ENCODE peak calls at places on chromosome 1, in four cellular contexts. B is caudate nucleus, C is pancreas, W is PC-9. E is an unnamed sample.

GRCh38 chr1:77900687-77901293 is 12.4 kb downstream of the NEXN start:
- DNase-seq in W (peak; percentile 19), C (peak; percentile 24), B (no peak), E (peak; percentile 6)

GRCh38 chr1:174072546-174072945 is 50.4 kb upstream of the RC3H1 start:
- DNase-seq in W (no peak), B (no peak), C (no peak), E (no peak)

GRCh38 chr1:46021046-46021822 is 111.2 kb downstream of the PIK3R3 start:
- DNase-seq in B (no peak), C (no peak), W (no peak), E (no peak)

GRCh38 chr1:234921266-234922062 is 207.2 kb downstream of the TOMM20 start:
- DNase-seq in B (no peak), C (peak; percentile 72), W (no peak), E (no peak)

GRCh38 chr1:22038036-22038435 is 14.5 kb upstream of the CDC42 start:
- DNase-seq in W (no peak), B (peak; percentile 23), C (no peak), E (no peak)

GRCh38 chr1:23149110-23149509 is 19.5 kb downstream of the LUZP1 start:
- DNase-seq in C (no peak), B (no peak), W (no peak), E (no peak)

GRCh38 chr1:8122477-8123407 is 96.6 kb upstream of the ERRFI1 start:
- DNase-seq in W (no peak), C (no peak), B (no peak), E (no peak)

GRCh38 chr1:201468844-201469644 is at the start of gene PHLDA3:
- DNase-seq in W (peak; percentile 85), C (peak; percentile 61), B (peak; percentile 77), E (no peak)

GRCh38 chr1:237863234-237863633 is 27.5 kb downstream of the ZP4 start:
- DNase-seq in B (no peak), W (no peak), C (no peak), E (no peak)

GRCh38 chr1:95534985-95535384 is 301.0 kb downstream of the RWDD3 start:
- DNase-seq in C (peak; percentile 83), W (no peak), B (no peak), E (no peak)

GRCh38 chr1:192592981-192593683 is 17.6 kb downstream of the RGS1 start:
- DNase-seq in B (no peak), C (no peak), W (no peak), E (no peak)

GRCh38 chr1:206761369-206761768 is 9.2 kb upstream of the IL19 start:
- DNase-seq in W (no peak), C (no peak), B (no peak), E (no peak)

GRCh38 chr1:155504207-155504606 is 58.4 kb downstream of the ASH1L start:
- DNase-seq in W (no peak), C (no peak), B (no peak), E (no peak)

GRCh38 chr1:221715321-221716169 is 26.3 kb downstream of the DUSP10 start:
- DNase-seq in W (no peak), C (no peak), B (no peak), E (no peak)

GRCh38 chr1:11157394-11157793 is 31.8 kb upstream of the ANGPTL7 start:
- DNase-seq in B (no peak), W (no peak), C (no peak), E (no peak)

GRCh38 chr1:54046671-54047383 is 6.2 kb downstream of the TMEM59 start:
- DNase-seq in C (no peak), W (no peak), B (no peak), E (no peak)

GRCh38 chr1:58238846-58239245 is 307.7 kb downstream of the OMA1 start:
- DNase-seq in W (no peak), B (no peak), C (no peak), E (no peak)

GRCh38 chr1:181148636-181149035 is 60.1 kb downstream of the IER5 start:
- DNase-seq in C (no peak), B (no peak), W (no peak), E (no peak)

GRCh38 chr1:232463226-232463625 is 166.7 kb downstream of the SIPA1L2 start:
- DNase-seq in B (no peak), C (no peak), W (no peak), E (no peak)

GRCh38 chr1:228337031-228337564 is 69.5 kb downstream of the TRIM11 start:
- DNase-seq in W (no peak), C (peak; percentile 8), B (no peak), E (no peak)

GRCh38 chr1:84143796-84144565 is at the start of gene PRKACB:
- DNase-seq in B (no peak), C (no peak), W (no peak), E (no peak)

GRCh38 chr1:100703716-100704115 is 15.8 kb upstream of the VCAM1 start:
- DNase-seq in W (no peak), C (no peak), B (no peak), E (no peak)

GRCh38 chr1:118963456-118964430 is 24.4 kb downstream of the TBX15 start:
- DNase-seq in C (no peak), B (no peak), W (no peak), E (no peak)

GRCh38 chr1:151825811-151826660 is 5.6 kb downstream of the RORC start:
- DNase-seq in B (no peak), C (no peak), W (no peak), E (no peak)

GRCh38 chr1:27605796-27606707 is 2.1 kb upstream of the AHDC1 start:
- DNase-seq in B (peak; percentile 37), C (peak; percentile 57), W (peak; percentile 33), E (no peak)

GRCh38 chr1:238954865-238955264 is 431.5 kb upstream of the CHRM3 start:
- DNase-seq in W (no peak), C (no peak), B (no peak), E (no peak)

GRCh38 chr1:83033682-83034081 is 965.2 kb downstream of the TTLL7 start:
- DNase-seq in B (no peak), C (no peak), W (no peak), E (no peak)

GRCh38 chr1:153375511-153375910 is at the start of gene S100A12:
- DNase-seq in C (no peak), W (peak; percentile 51), B (no peak), E (peak; percentile 77)

GRCh38 chr1:153932071-153932592 is 9.4 kb upstream of the GATAD2B start:
- DNase-seq in W (no peak), B (no peak), C (no peak), E (no peak)

GRCh38 chr1:207910678-207911354 is at the start of gene CD34:
- DNase-seq in B (no peak), C (no peak), W (no peak), E (no peak)

GRCh38 chr1:161481624-161482392 is 23.4 kb upstream of the FCGR2A start:
- DNase-seq in C (no peak), W (no peak), B (no peak), E (peak; percentile 88)

GRCh38 chr1:2376931-2377672 is 14.3 kb downstream of the MORN1 start:
- DNase-seq in C (no peak), B (no peak), W (no peak), E (no peak)

DNA sequence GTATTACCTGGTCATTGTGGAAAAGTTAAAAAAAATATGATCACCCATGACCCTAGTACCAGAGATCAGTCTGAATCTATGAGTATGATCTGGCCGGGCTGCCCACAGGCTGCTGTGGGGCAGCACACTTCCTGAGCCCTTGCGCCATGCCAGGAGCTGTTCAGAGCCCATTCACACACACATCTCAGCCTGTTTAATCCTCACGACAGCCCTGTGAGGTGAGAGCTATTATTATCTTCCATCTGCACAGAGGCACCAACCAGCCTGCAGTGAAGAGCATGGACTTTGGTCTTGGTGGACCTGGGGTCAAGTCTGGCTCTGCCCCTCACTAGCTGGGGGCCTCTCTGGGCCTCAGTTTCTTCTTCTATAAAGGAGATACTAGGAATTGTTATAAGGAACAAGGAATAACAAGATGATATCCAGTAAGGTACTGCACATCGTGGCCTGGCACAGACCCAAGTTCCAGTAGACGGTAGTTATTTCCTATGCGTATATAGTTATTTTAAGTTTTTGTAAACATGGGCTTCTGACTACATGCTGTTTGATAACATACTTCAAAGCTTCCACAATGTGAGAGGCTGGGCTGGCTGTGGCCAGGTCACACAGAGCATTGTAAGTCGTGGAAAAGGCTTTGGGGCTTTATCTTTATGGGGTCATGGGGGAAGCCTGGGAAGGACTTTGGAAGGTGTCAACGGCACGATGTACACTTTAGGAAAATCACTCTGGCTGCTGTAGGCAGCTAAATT is 3.4 kb upstream of the PADI2 start:
- DNase-seq in W (no peak), B (no peak), C (no peak), E (no peak)
- H3K27ac ChIP-seq in W (no peak overlapping the region), B (peak overlapping the region; percentile 1), C (no peak overlapping the region), E (no peak overlapping the region)

DNA sequence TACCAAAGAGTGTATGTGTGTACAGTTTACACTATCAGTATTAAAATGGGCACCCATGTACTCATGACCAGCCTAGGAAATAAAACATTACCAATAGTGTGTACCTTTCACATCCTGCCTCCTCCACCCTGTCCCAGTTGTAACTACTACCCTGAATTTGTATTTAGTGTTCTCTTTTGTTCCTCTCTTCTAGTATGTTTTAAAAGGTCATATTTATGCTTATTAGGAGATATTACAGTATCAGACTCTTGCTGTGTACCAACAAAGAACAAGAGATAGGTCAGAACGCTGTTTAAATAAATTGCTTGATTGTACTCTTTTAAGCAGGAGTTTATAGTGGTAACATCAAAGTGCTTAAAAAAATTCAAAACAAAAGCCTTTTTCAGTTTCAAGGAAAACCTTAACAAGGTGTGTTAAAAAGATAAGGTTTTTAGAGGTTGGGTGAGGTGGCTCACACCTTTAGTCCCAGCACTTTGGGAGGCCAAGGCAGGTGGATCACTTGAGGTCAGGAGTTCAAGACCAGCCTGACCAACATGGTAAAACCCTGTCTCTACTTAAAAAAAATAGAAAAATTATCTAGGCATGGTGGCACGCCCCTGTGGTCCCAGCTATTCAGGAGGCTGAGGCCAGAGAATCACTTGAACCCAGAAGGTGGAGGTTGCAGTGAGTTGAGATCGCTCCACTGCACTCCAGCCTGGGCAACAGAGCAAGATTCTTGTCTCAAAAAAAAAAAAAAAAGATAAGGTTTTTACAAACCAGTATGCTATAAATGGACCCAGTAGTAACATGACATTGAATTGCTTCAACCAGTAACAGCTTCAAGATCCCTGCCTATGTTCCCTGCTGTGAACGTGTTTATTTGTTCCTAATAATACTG is 35.9 kb downstream of the MPZL1 start:
- DNase-seq in W (no peak), C (no peak), B (no peak), E (no peak)
- H3K27ac ChIP-seq in W (no peak overlapping the region), C (no peak overlapping the region), B (no peak overlapping the region), E (no peak overlapping the region)

DNA sequence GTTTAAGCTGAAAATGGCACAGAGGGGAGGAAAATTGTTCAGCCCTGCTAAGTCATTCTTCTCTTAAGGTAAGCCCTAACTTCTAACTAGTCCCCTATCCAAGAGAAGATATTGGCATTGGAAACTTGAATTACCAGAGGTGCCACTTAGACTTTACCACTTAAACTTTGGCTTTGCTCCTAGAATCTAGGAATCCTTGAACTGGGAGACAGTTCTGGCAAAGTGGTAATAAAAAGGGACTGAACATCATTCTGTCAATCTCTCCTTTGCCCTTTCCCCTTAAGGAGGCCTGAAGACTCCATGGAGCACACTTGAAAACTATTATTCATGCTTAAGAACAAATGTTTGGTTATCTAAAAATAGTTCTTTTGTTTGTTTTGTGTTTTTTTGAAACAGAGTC is 8.4 kb downstream of the ATP1A4 start:
- DNase-seq in C (no peak), B (no peak), W (no peak), E (no peak)
- H3K27ac ChIP-seq in C (no peak overlapping the region), B (no peak overlapping the region), W (no peak overlapping the region), E (no peak overlapping the region)

GRCh38 chr1:211632808-211633522 is 42.5 kb downstream of the NEK2 start:
- DNase-seq in C (peak; percentile 87), B (no peak), W (no peak), E (no peak)
- H3K27ac ChIP-seq in C (peak overlapping the region; percentile 75), B (no peak overlapping the region), W (no peak overlapping the region), E (no peak overlapping the region)

GRCh38 chr1:218298398-218298797 is 13.3 kb downstream of the RRP15 start:
- DNase-seq in C (no peak), W (no peak), B (no peak), E (no peak)
- H3K27ac ChIP-seq in C (no peak overlapping the region), W (no peak overlapping the region), B (no peak overlapping the region), E (peak overlapping the region; percentile 32)

E was measured in epithelial cell of prostate.